ENCODE peak calls at places on chromosomes 12 and 14, in ten cellular contexts. V, J, R, I, X, G, D, P, H and F are unnamed samples.

GRCh38 chr14:77909911-77910310 is 110.0 kb downstream of the ADCK1 start:
- DNase-seq in X (no peak), D (no peak), V (peak), I (no peak), H (no peak), R (no peak), G (no peak), J (no peak), P (no peak), F (no peak)

GRCh38 chr12:131621701-131622421 is 89.0 kb upstream of the SFSWAP start:
- DNase-seq in V (peak), J (no peak), I (no peak), H (no peak), X (peak), R (peak), D (no peak), G (no peak), P (peak), F (no peak)

GRCh38 chr12:14768823-14769405 is 34.4 kb downstream of the WBP11 start:
- DNase-seq in X (no peak), I (no peak), G (peak), V (no peak), J (peak), H (peak), R (no peak), P (peak), D (no peak), F (peak)

GRCh38 chr12:29200586-29200985 is 51.5 kb downstream of the FAR2 start:
- DNase-seq in P (no peak), R (no peak), I (no peak), J (no peak), G (no peak), V (no peak), H (no peak), D (no peak), X (no peak), F (peak)

GRCh38 chr12:79830425-79830824 is 104.5 kb downstream of the PPP1R12A start:
- DNase-seq in P (no peak), H (no peak), R (no peak), V (no peak), D (no peak), I (no peak), J (no peak), G (no peak), X (no peak), F (no peak)

GRCh38 chr12:57124259-57124877 is 3.9 kb upstream of the LRP1 start:
- DNase-seq in H (peak), P (peak), X (peak), D (no peak), V (peak), R (peak), I (peak), J (peak), G (peak), F (peak)

GRCh38 chr12:66072135-66072534 is 58.4 kb downstream of the LLPH start:
- DNase-seq in H (no peak), V (no peak), D (no peak), J (no peak), P (no peak), G (no peak), X (no peak), I (no peak), R (no peak), F (no peak)

GRCh38 chr12:102869571-102869970 is 47.5 kb downstream of the PAH start:
- DNase-seq in I (no peak), G (no peak), J (no peak), P (no peak), D (no peak), R (no peak), X (no peak), H (no peak), V (no peak), F (no peak)